ENCODE peak calls at places on chromosomes 13 and 19, in eight cellular contexts. E is GM03348, B is Caco-2, F is endothelial cell, V is AG09319, U is C1 segment of cervical spinal cord, O is DMS153, A is A172. C is an unnamed sample.

GRCh38 chr19:34990578-34991192 is 9.4 kb upstream of the GRAMD1A start:
- DNase-seq in V (no peak), E (no peak), A (no peak), U (no peak), B (no peak), O (no peak), F (no peak), C (no peak)

GRCh38 chr19:6536138-6536671 is 5.4 kb downstream of the TNFSF9 start:
- DNase-seq in E (no peak), O (no peak), A (peak), V (no peak), F (no peak), B (peak), U (peak), C (no peak)

GRCh38 chr13:40149611-40150283 is 494.3 kb downstream of the COG6 start:
- DNase-seq in F (no peak), V (peak), E (peak), O (no peak), A (peak), B (no peak), U (peak), C (peak)

GRCh38 chr19:2550431-2551171 is 74.7 kb downstream of the GADD45B start:
- DNase-seq in E (no peak), O (peak), B (no peak), U (peak), A (peak), V (no peak), F (no peak), C (no peak)

GRCh38 chr19:1767464-1767933 is 14.2 kb downstream of the ONECUT3 start:
- DNase-seq in V (no peak), U (no peak), E (peak), F (peak), A (no peak), O (no peak), B (no peak), C (no peak)

GRCh38 chr13:20489185-20489820 is 36.4 kb downstream of the CRYL1 start:
- DNase-seq in V (no peak), F (no peak), E (peak), U (no peak), B (peak), O (no peak), A (no peak), C (no peak)

GRCh38 chr13:94313321-94313720 is 166.2 kb downstream of the DCT start:
- DNase-seq in V (no peak), U (no peak), A (no peak), B (no peak), F (no peak), E (no peak), O (no peak), C (no peak)

GRCh38 chr13:104320446-104320845 is 1254.2 kb upstream of the SLC10A2 start:
- DNase-seq in A (no peak), V (no peak), B (no peak), E (no peak), F (no peak), O (no peak), U (no peak), C (no peak)

GRCh38 chr19:10334340-10335148 is 1.2 kb upstream of the RAVER1 start:
- DNase-seq in E (peak), F (peak), B (peak), A (peak), V (peak), O (peak), U (peak), C (peak)

GRCh38 chr19:12777217-12778019 is 2.1 kb upstream of the HOOK2 start:
- DNase-seq in U (peak), O (peak), E (peak), B (peak), V (no peak), F (peak), A (peak), C (no peak)

GRCh38 chr13:40387775-40388174 is 278.7 kb downstream of the FOXO1 start:
- DNase-seq in O (no peak), B (no peak), V (no peak), F (no peak), E (no peak), U (no peak), A (no peak), C (no peak)

GRCh38 chr19:52648336-52648990 is 10.3 kb upstream of the ZNF83 start:
- DNase-seq in V (no peak), O (no peak), U (no peak), E (peak), F (no peak), B (no peak), A (peak), C (no peak)

GRCh38 chr19:21751379-21751778 is 16.0 kb downstream of the ZNF100 start:
- DNase-seq in V (no peak), E (peak), F (no peak), O (no peak), B (no peak), U (no peak), A (no peak), C (no peak)

GRCh38 chr19:49896863-49897621 is at the start of gene IL4I1:
- DNase-seq in B (no peak), E (peak), A (peak), V (no peak), F (no peak), U (no peak), O (no peak), C (no peak)

GRCh38 chr19:45250832-45251451 is at the start of gene MARK4:
- DNase-seq in A (no peak), B (no peak), O (no peak), E (peak), V (peak), U (peak), F (peak), C (no peak)

GRCh38 chr13:23959231-23959862 is 62.0 kb upstream of the C1QTNF9B start:
- DNase-seq in U (no peak), B (no peak), F (no peak), A (no peak), E (no peak), O (no peak), V (no peak), C (no peak)

GRCh38 chr19:42115219-42115618 is 17.0 kb downstream of the POU2F2 start:
- DNase-seq in U (no peak), V (no peak), E (no peak), A (peak), B (no peak), O (no peak), F (no peak), C (no peak)